ENCODE peak calls at places on chromosomes 6 and 20, in eight cellular contexts. One of them, this sample, is unnamed.

GRCh38 chr20:24816907-24817306 is 132.2 kb upstream of the CST7 start:
- DNase-seq in uterus: no peak
- DNase-seq in cardiac muscle cell: no peak
- DNase-seq in neural crest cell: no peak
- DNase-seq in sigmoid colon: no peak
- DNase-seq in GM13977: no peak
- DNase-seq in mucosa of descending colon: no peak
- DNase-seq in brain microvascular endothelial cell: no peak
- DNase-seq in this sample: no peak

GRCh38 chr20:53655909-53656652 is 62.4 kb upstream of the ZNF217 start:
- DNase-seq in brain microvascular endothelial cell: no peak
- DNase-seq in uterus: no peak
- DNase-seq in GM13977: peak
- DNase-seq in neural crest cell: no peak
- DNase-seq in cardiac muscle cell: no peak
- DNase-seq in mucosa of descending colon: no peak
- DNase-seq in sigmoid colon: no peak
- DNase-seq in this sample: no peak

GRCh38 chr6:137451926-137452325 is 42.3 kb downstream of the OLIG3 start:
- DNase-seq in sigmoid colon: no peak
- DNase-seq in cardiac muscle cell: no peak
- DNase-seq in brain microvascular endothelial cell: peak
- DNase-seq in mucosa of descending colon: no peak
- DNase-seq in uterus: no peak
- DNase-seq in neural crest cell: no peak
- DNase-seq in GM13977: no peak
- DNase-seq in this sample: no peak

GRCh38 chr20:33803921-33804337 is 7.2 kb upstream of the CHMP4B start:
- DNase-seq in neural crest cell: no peak
- DNase-seq in cardiac muscle cell: no peak
- DNase-seq in mucosa of descending colon: no peak
- DNase-seq in brain microvascular endothelial cell: peak
- DNase-seq in sigmoid colon: no peak
- DNase-seq in uterus: no peak
- DNase-seq in GM13977: no peak
- DNase-seq in this sample: no peak

GRCh38 chr6:26360451-26361416 is 4.3 kb upstream of the BTN3A2 start:
- DNase-seq in neural crest cell: no peak
- DNase-seq in mucosa of descending colon: no peak
- DNase-seq in GM13977: no peak
- DNase-seq in sigmoid colon: no peak
- DNase-seq in brain microvascular endothelial cell: no peak
- DNase-seq in uterus: no peak
- DNase-seq in cardiac muscle cell: no peak
- DNase-seq in this sample: no peak

GRCh38 chr6:138785980-138786379 is 9.9 kb upstream of the ECT2L start:
- DNase-seq in uterus: no peak
- DNase-seq in cardiac muscle cell: no peak
- DNase-seq in neural crest cell: no peak
- DNase-seq in GM13977: no peak
- DNase-seq in brain microvascular endothelial cell: no peak
- DNase-seq in sigmoid colon: no peak
- DNase-seq in mucosa of descending colon: no peak
- DNase-seq in this sample: no peak

GRCh38 chr6:99347804-99348203 is 1.7 kb downstream of the FAXC start:
- DNase-seq in sigmoid colon: no peak
- DNase-seq in neural crest cell: no peak
- DNase-seq in uterus: no peak
- DNase-seq in cardiac muscle cell: no peak
- DNase-seq in GM13977: no peak
- DNase-seq in mucosa of descending colon: no peak
- DNase-seq in brain microvascular endothelial cell: no peak
- DNase-seq in this sample: no peak

GRCh38 chr20:49394264-49394663 is 88.2 kb downstream of the KCNB1 start:
- DNase-seq in uterus: peak
- DNase-seq in sigmoid colon: peak
- DNase-seq in neural crest cell: no peak
- DNase-seq in mucosa of descending colon: no peak
- DNase-seq in GM13977: no peak
- DNase-seq in cardiac muscle cell: no peak
- DNase-seq in brain microvascular endothelial cell: peak
- DNase-seq in this sample: no peak

GRCh38 chr6:104227502-104227901 is 632.2 kb downstream of the HACE1 start:
- DNase-seq in mucosa of descending colon: no peak
- DNase-seq in neural crest cell: no peak
- DNase-seq in GM13977: no peak
- DNase-seq in brain microvascular endothelial cell: no peak
- DNase-seq in sigmoid colon: no peak
- DNase-seq in cardiac muscle cell: peak
- DNase-seq in uterus: no peak
- DNase-seq in this sample: no peak

GRCh38 chr20:17863577-17864292 is 104.9 kb downstream of the SNX5 start:
- DNase-seq in neural crest cell: no peak
- DNase-seq in mucosa of descending colon: peak
- DNase-seq in sigmoid colon: no peak
- DNase-seq in brain microvascular endothelial cell: no peak
- DNase-seq in GM13977: no peak
- DNase-seq in uterus: no peak
- DNase-seq in cardiac muscle cell: no peak
- DNase-seq in this sample: no peak

GRCh38 chr6:26199057-26199772 is 112.0 kb downstream of the HFE start:
- DNase-seq in uterus: peak
- DNase-seq in mucosa of descending colon: peak
- DNase-seq in sigmoid colon: peak
- DNase-seq in brain microvascular endothelial cell: peak
- DNase-seq in cardiac muscle cell: peak
- DNase-seq in neural crest cell: peak
- DNase-seq in GM13977: peak
- DNase-seq in this sample: peak

GRCh38 chr6:150167479-150167873 is 24.6 kb downstream of the PPP1R14C start:
- DNase-seq in uterus: no peak
- DNase-seq in neural crest cell: no peak
- DNase-seq in brain microvascular endothelial cell: no peak
- DNase-seq in cardiac muscle cell: peak
- DNase-seq in mucosa of descending colon: no peak
- DNase-seq in sigmoid colon: no peak
- DNase-seq in GM13977: no peak
- DNase-seq in this sample: peak

GRCh38 chr20:3904224-3904623 is 15.0 kb downstream of the PANK2 start:
- DNase-seq in neural crest cell: no peak
- DNase-seq in sigmoid colon: no peak
- DNase-seq in GM13977: no peak
- DNase-seq in brain microvascular endothelial cell: no peak
- DNase-seq in uterus: no peak
- DNase-seq in mucosa of descending colon: no peak
- DNase-seq in cardiac muscle cell: no peak
- DNase-seq in this sample: no peak

GRCh38 chr6:135006386-135006914 is 48.2 kb downstream of the HBS1L start:
- DNase-seq in cardiac muscle cell: no peak
- DNase-seq in uterus: no peak
- DNase-seq in mucosa of descending colon: no peak
- DNase-seq in GM13977: no peak
- DNase-seq in sigmoid colon: no peak
- DNase-seq in brain microvascular endothelial cell: no peak
- DNase-seq in neural crest cell: no peak
- DNase-seq in this sample: no peak

GRCh38 chr20:48040051-48040450 is 254.8 kb upstream of the SULF2 start:
- DNase-seq in neural crest cell: no peak
- DNase-seq in mucosa of descending colon: no peak
- DNase-seq in sigmoid colon: no peak
- DNase-seq in uterus: no peak
- DNase-seq in brain microvascular endothelial cell: no peak
- DNase-seq in GM13977: no peak
- DNase-seq in cardiac muscle cell: no peak
- DNase-seq in this sample: no peak

GRCh38 chr20:47220161-47220582 is 136.3 kb downstream of the ZMYND8 start:
- DNase-seq in mucosa of descending colon: no peak
- DNase-seq in GM13977: peak
- DNase-seq in brain microvascular endothelial cell: no peak
- DNase-seq in sigmoid colon: no peak
- DNase-seq in cardiac muscle cell: peak
- DNase-seq in neural crest cell: peak
- DNase-seq in uterus: no peak
- DNase-seq in this sample: peak

GRCh38 chr20:58634818-58635665 is 16.0 kb upstream of the STX16 start:
- DNase-seq in GM13977: no peak
- DNase-seq in uterus: peak
- DNase-seq in brain microvascular endothelial cell: no peak
- DNase-seq in mucosa of descending colon: no peak
- DNase-seq in sigmoid colon: peak
- DNase-seq in neural crest cell: no peak
- DNase-seq in cardiac muscle cell: no peak
- DNase-seq in this sample: peak

GRCh38 chr20:48364055-48364454 is 463.7 kb downstream of the PREX1 start:
- DNase-seq in uterus: no peak
- DNase-seq in sigmoid colon: no peak
- DNase-seq in brain microvascular endothelial cell: no peak
- DNase-seq in mucosa of descending colon: no peak
- DNase-seq in cardiac muscle cell: no peak
- DNase-seq in GM13977: no peak
- DNase-seq in neural crest cell: no peak
- DNase-seq in this sample: no peak

GRCh38 chr6:11414564-11414963 is 123.0 kb upstream of the TMEM170B start:
- DNase-seq in mucosa of descending colon: no peak
- DNase-seq in cardiac muscle cell: no peak
- DNase-seq in neural crest cell: no peak
- DNase-seq in brain microvascular endothelial cell: no peak
- DNase-seq in uterus: no peak
- DNase-seq in sigmoid colon: no peak
- DNase-seq in GM13977: no peak
- DNase-seq in this sample: no peak

GRCh38 chr6:145669627-145670034 is 65.7 kb downstream of the EPM2A start:
- DNase-seq in GM13977: no peak
- DNase-seq in uterus: no peak
- DNase-seq in brain microvascular endothelial cell: peak
- DNase-seq in sigmoid colon: no peak
- DNase-seq in cardiac muscle cell: no peak
- DNase-seq in mucosa of descending colon: no peak
- DNase-seq in neural crest cell: no peak
- DNase-seq in this sample: no peak

GRCh38 chr20:13995086-13995665 is at the start of gene MACROD2:
- DNase-seq in brain microvascular endothelial cell: peak
- DNase-seq in neural crest cell: peak
- DNase-seq in GM13977: peak
- DNase-seq in mucosa of descending colon: peak
- DNase-seq in cardiac muscle cell: peak
- DNase-seq in uterus: peak
- DNase-seq in sigmoid colon: peak
- DNase-seq in this sample: peak

GRCh38 chr20:62001178-62001715 is 64.4 kb downstream of the TAF4 start:
- DNase-seq in brain microvascular endothelial cell: no peak
- DNase-seq in cardiac muscle cell: no peak
- DNase-seq in sigmoid colon: no peak
- DNase-seq in neural crest cell: no peak
- DNase-seq in GM13977: no peak
- DNase-seq in mucosa of descending colon: no peak
- DNase-seq in uterus: no peak
- DNase-seq in this sample: no peak

GRCh38 chr20:62006482-62006881 is 59.2 kb downstream of the TAF4 start:
- DNase-seq in uterus: no peak
- DNase-seq in sigmoid colon: no peak
- DNase-seq in cardiac muscle cell: no peak
- DNase-seq in neural crest cell: no peak
- DNase-seq in brain microvascular endothelial cell: no peak
- DNase-seq in mucosa of descending colon: no peak
- DNase-seq in GM13977: no peak
- DNase-seq in this sample: no peak

GRCh38 chr20:62004614-62005013 is 61.1 kb downstream of the TAF4 start:
- DNase-seq in neural crest cell: no peak
- DNase-seq in GM13977: no peak
- DNase-seq in brain microvascular endothelial cell: no peak
- DNase-seq in mucosa of descending colon: no peak
- DNase-seq in sigmoid colon: no peak
- DNase-seq in cardiac muscle cell: no peak
- DNase-seq in uterus: no peak
- DNase-seq in this sample: no peak

GRCh38 chr20:62002882-62003480 is 62.7 kb downstream of the TAF4 start:
- DNase-seq in uterus: no peak
- DNase-seq in sigmoid colon: no peak
- DNase-seq in cardiac muscle cell: no peak
- DNase-seq in GM13977: no peak
- DNase-seq in brain microvascular endothelial cell: no peak
- DNase-seq in mucosa of descending colon: no peak
- DNase-seq in neural crest cell: no peak
- DNase-seq in this sample: no peak

GRCh38 chr20:62003567-62004405 is 61.9 kb downstream of the TAF4 start:
- DNase-seq in neural crest cell: no peak
- DNase-seq in cardiac muscle cell: no peak
- DNase-seq in GM13977: no peak
- DNase-seq in uterus: no peak
- DNase-seq in sigmoid colon: no peak
- DNase-seq in mucosa of descending colon: no peak
- DNase-seq in brain microvascular endothelial cell: no peak
- DNase-seq in this sample: no peak
- TF ChIP-seq CTCF in neural crest cell: no peak
- TF ChIP-seq CTCF in cardiac muscle cell: no peak
- TF ChIP-seq CTCF in GM13977: no peak
- TF ChIP-seq CTCF in uterus: no peak
- TF ChIP-seq CTCF in sigmoid colon: no peak
- TF ChIP-seq CTCF in mucosa of descending colon: no peak
- TF ChIP-seq CTCF in brain microvascular endothelial cell: no peak
- TF ChIP-seq CTCF in this sample: no peak

GRCh38 chr6:161954699-161955276 is 680.9 kb upstream of the AGPAT4 start:
- DNase-seq in uterus: no peak
- DNase-seq in neural crest cell: no peak
- DNase-seq in sigmoid colon: no peak
- DNase-seq in mucosa of descending colon: no peak
- DNase-seq in brain microvascular endothelial cell: no peak
- DNase-seq in GM13977: no peak
- DNase-seq in cardiac muscle cell: no peak
- DNase-seq in this sample: no peak
- TF ChIP-seq CTCF in uterus: no peak
- TF ChIP-seq CTCF in neural crest cell: no peak
- TF ChIP-seq CTCF in sigmoid colon: no peak
- TF ChIP-seq CTCF in mucosa of descending colon: no peak
- TF ChIP-seq CTCF in brain microvascular endothelial cell: no peak
- TF ChIP-seq CTCF in GM13977: no peak
- TF ChIP-seq CTCF in cardiac muscle cell: no peak
- TF ChIP-seq CTCF in this sample: no peak

GRCh38 chr6:128519132-128519930 is 1.1 kb downstream of the PTPRK start:
- DNase-seq in mucosa of descending colon: peak
- DNase-seq in uterus: peak
- DNase-seq in GM13977: peak
- DNase-seq in brain microvascular endothelial cell: no peak
- DNase-seq in sigmoid colon: peak
- DNase-seq in cardiac muscle cell: peak
- DNase-seq in neural crest cell: peak
- DNase-seq in this sample: peak
- TF ChIP-seq CTCF in mucosa of descending colon: no peak
- TF ChIP-seq CTCF in uterus: no peak
- TF ChIP-seq CTCF in GM13977: no peak
- TF ChIP-seq CTCF in brain microvascular endothelial cell: peak
- TF ChIP-seq CTCF in sigmoid colon: no peak
- TF ChIP-seq CTCF in cardiac muscle cell: peak
- TF ChIP-seq CTCF in neural crest cell: peak
- TF ChIP-seq CTCF in this sample: no peak

DNA sequence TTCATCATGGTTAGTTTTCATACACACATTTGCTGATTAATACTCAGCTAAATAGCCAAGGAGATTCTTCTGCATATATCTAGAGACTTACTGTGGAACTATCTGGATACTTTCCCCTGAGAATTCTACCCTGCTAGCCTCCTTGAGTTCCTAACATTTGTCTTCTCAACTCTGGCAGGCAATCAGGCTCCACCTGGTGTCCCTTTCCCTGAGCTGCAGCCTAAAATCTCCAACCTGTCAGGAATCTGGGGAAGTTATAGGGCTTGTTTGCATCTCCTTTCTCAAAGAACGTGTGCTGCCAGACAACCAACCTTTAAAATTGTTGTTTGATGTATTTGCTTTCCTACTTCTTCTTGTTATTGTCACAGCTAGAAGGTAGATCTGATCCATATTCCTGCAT is 73.4 kb downstream of the FUT9 start:
- DNase-seq in cardiac muscle cell: peak
- DNase-seq in neural crest cell: peak
- DNase-seq in mucosa of descending colon: no peak
- DNase-seq in uterus: no peak
- DNase-seq in brain microvascular endothelial cell: no peak
- DNase-seq in GM13977: no peak
- DNase-seq in sigmoid colon: no peak
- DNase-seq in this sample: peak
- TF ChIP-seq CTCF in cardiac muscle cell: no peak
- TF ChIP-seq CTCF in neural crest cell: peak
- TF ChIP-seq CTCF in mucosa of descending colon: no peak
- TF ChIP-seq CTCF in uterus: no peak
- TF ChIP-seq CTCF in brain microvascular endothelial cell: peak
- TF ChIP-seq CTCF in GM13977: peak
- TF ChIP-seq CTCF in sigmoid colon: no peak
- TF ChIP-seq CTCF in this sample: peak

This sample was measured in glutamatergic neuron.